ENCODE peak calls at places on chromosome 2, in four cellular contexts. K is GM12878, D is head of caudate nucleus, L is fibroblast of the conjunctiva. Y is an unnamed sample.

GRCh38 chr2:69911985-69912563 is 2.8 kb upstream of the MXD1 start:
- DNase-seq in K (no peak), L (peak), D (no peak), Y (no peak)

GRCh38 chr2:179898873-179899272 is 37.5 kb upstream of the ZNF385B start:
- DNase-seq in L (peak), D (no peak), K (no peak), Y (no peak)

GRCh38 chr2:241107384-241107783 is 5.3 kb upstream of the MTERF4 start:
- DNase-seq in K (no peak), D (no peak), L (no peak), Y (no peak)

GRCh38 chr2:165016772-165017411 is 61.6 kb upstream of the SLC38A11 start:
- DNase-seq in L (no peak), K (no peak), D (peak), Y (no peak)

GRCh38 chr2:176913955-176914354 is 298.6 kb upstream of the HNRNPA3 start:
- DNase-seq in L (no peak), K (no peak), D (no peak), Y (no peak)

GRCh38 chr2:174788291-174788929 is 24.1 kb upstream of the CHRNA1 start:
- DNase-seq in L (peak), K (no peak), D (no peak), Y (no peak)

GRCh38 chr2:219968685-219969345 is 341.4 kb downstream of the SLC4A3 start:
- DNase-seq in L (no peak), K (no peak), D (peak), Y (no peak)

GRCh38 chr2:168203762-168204693 is 43.4 kb downstream of the STK39 start:
- DNase-seq in L (no peak), K (no peak), D (no peak), Y (no peak)

GRCh38 chr2:3465844-3466481 is 53.4 kb downstream of the ADI1 start:
- DNase-seq in D (no peak), K (no peak), L (peak), Y (no peak)

GRCh38 chr2:122514451-122514996 is 759.1 kb downstream of the TSN start:
- DNase-seq in K (no peak), D (no peak), L (peak), Y (no peak)

GRCh38 chr2:98405301-98405700 is 39.4 kb upstream of the INPP4A start:
- DNase-seq in D (no peak), K (no peak), L (no peak), Y (no peak)

GRCh38 chr2:240998706-240999000 is 235 bp downstream of the SNED1 start:
- DNase-seq in K (no peak), D (no peak), L (no peak), Y (no peak)

GRCh38 chr2:86284401-86284841 is 53.0 kb downstream of the REEP1 start:
- DNase-seq in D (no peak), L (no peak), K (no peak), Y (no peak)

GRCh38 chr2:237650455-237650850 is 23.1 kb downstream of the LRRFIP1 start:
- DNase-seq in K (no peak), D (no peak), L (no peak), Y (no peak)

GRCh38 chr2:113116100-113116958 is 11.1 kb upstream of the IL1RN start:
- DNase-seq in K (no peak), D (no peak), L (no peak), Y (no peak)

GRCh38 chr2:28753043-28753683 is 1.5 kb downstream of the PPP1CB start:
- DNase-seq in L (peak), K (no peak), D (peak), Y (no peak)

GRCh38 chr2:53473236-53473635 is 294.4 kb upstream of the CHAC2 start:
- DNase-seq in D (no peak), K (no peak), L (no peak), Y (no peak)

GRCh38 chr2:30230479-30230854 is 867 bp upstream of the LBH start:
- DNase-seq in L (no peak), K (no peak), D (no peak), Y (no peak)

GRCh38 chr2:191835539-191836350 is 11.1 kb downstream of the CAVIN2 start:
- DNase-seq in L (no peak), D (no peak), K (no peak), Y (no peak)

GRCh38 chr2:234847639-234848038 is 104.2 kb upstream of the SH3BP4 start:
- DNase-seq in D (no peak), K (no peak), L (no peak), Y (no peak)

GRCh38 chr2:18959952-18960717 is 370.8 kb upstream of the NT5C1B start:
- DNase-seq in K (no peak), L (peak), D (no peak), Y (no peak)

GRCh38 chr2:77831471-77831870 is 309.3 kb upstream of the LRRTM4 start:
- DNase-seq in D (no peak), K (no peak), L (no peak), Y (no peak)

GRCh38 chr2:31108887-31109286 is 29.4 kb downstream of the GALNT14 start:
- DNase-seq in D (no peak), K (no peak), L (no peak), Y (no peak)

GRCh38 chr2:5982217-5982910 is 290.2 kb downstream of the SOX11 start:
- DNase-seq in K (no peak), D (no peak), L (no peak), Y (no peak)

GRCh38 chr2:33292981-33293586 is 183.4 kb upstream of the RASGRP3 start:
- DNase-seq in L (no peak), K (no peak), D (no peak), Y (no peak)

GRCh38 chr2:10257500-10258147 is 45.1 kb upstream of the HPCAL1 start:
- DNase-seq in L (no peak), K (no peak), D (no peak), Y (no peak)

GRCh38 chr2:145091967-145092366 is 572.0 kb upstream of the ZEB2 start:
- DNase-seq in D (no peak), L (no peak), K (no peak), Y (no peak)

GRCh38 chr2:46847185-46847710 is 68.4 kb downstream of the MCFD2 start:
- DNase-seq in D (no peak), L (peak), K (no peak), Y (peak)